ENCODE peak calls at places on chromosomes 3 and 15, in five cellular contexts. F, R, L, T and I are unnamed samples.

GRCh38 chr3:123638936-123639680 is 54.3 kb upstream of the HACD2 start:
- DNase-seq in F (no peak), R (no peak), L (no peak), T (no peak), I (no peak)

GRCh38 chr3:17420668-17421067 is 321.8 kb downstream of the TBC1D5 start:
- DNase-seq in F (peak; percentile 26), R (no peak), L (no peak), T (no peak), I (no peak)

GRCh38 chr3:147418352-147418751 is 9.2 kb downstream of the ZIC1 start:
- DNase-seq in F (peak; percentile 55), R (no peak), L (no peak), T (no peak), I (no peak)

GRCh38 chr3:20054549-20054987 is 14.3 kb downstream of the KAT2B start:
- DNase-seq in F (peak; percentile 74), R (peak; percentile 56), L (no peak), T (peak; percentile 64), I (peak; percentile 77)

GRCh38 chr3:183699238-183699947 is 1.8 kb downstream of the YEATS2 start:
- DNase-seq in F (no peak), R (no peak), L (no peak), T (peak; percentile 38), I (no peak)

GRCh38 chr3:140203510-140203909 is 268.5 kb downstream of the CLSTN2 start:
- DNase-seq in F (no peak), R (no peak), L (no peak), T (no peak), I (no peak)

GRCh38 chr3:35439626-35440025 is 199.7 kb upstream of the ARPP21 start:
- DNase-seq in F (no peak), R (no peak), L (no peak), T (no peak), I (no peak)

GRCh38 chr3:60912876-60913275 is 338.4 kb downstream of the FHIT start:
- DNase-seq in F (no peak), R (no peak), L (no peak), T (no peak), I (no peak)

GRCh38 chr3:178059124-178059523 is 477.1 kb upstream of the KCNMB2 start:
- DNase-seq in F (peak; percentile 69), R (no peak), L (no peak), T (no peak), I (peak; percentile 38)

GRCh38 chr3:126746395-126747177 is 42.5 kb downstream of the CHCHD6 start:
- DNase-seq in F (peak; percentile 76), R (peak; percentile 16), L (peak; percentile 61), T (no peak), I (peak; percentile 53)

GRCh38 chr3:123138819-123139517 is 62.8 kb upstream of the SEC22A start:
- DNase-seq in F (no peak), R (no peak), L (no peak), T (peak; percentile 31), I (no peak)

GRCh38 chr3:72247645-72248388 is 462.9 kb upstream of the PROK2 start:
- DNase-seq in F (no peak), R (no peak), L (peak; percentile 43), T (no peak), I (no peak)

GRCh38 chr3:97265237-97266005 is 451.0 kb downstream of the EPHA6 start:
- DNase-seq in F (no peak), R (no peak), L (no peak), T (no peak), I (no peak)

GRCh38 chr3:178602864-178603263 is 66.6 kb downstream of the KCNMB2 start:
- DNase-seq in F (no peak), R (no peak), L (no peak), T (no peak), I (no peak)

GRCh38 chr3:51679777-51680176 is 8.7 kb downstream of the TEX264 start:
- DNase-seq in F (no peak), R (no peak), L (no peak), T (no peak), I (no peak)

GRCh38 chr3:113532698-113533533 is 561 bp downstream of the SIDT1 start:
- DNase-seq in F (no peak), R (no peak), L (no peak), T (peak; percentile 46), I (peak; percentile 3)

GRCh38 chr15:53588773-53589172 is 170.7 kb downstream of the WDR72 start:
- DNase-seq in F (peak; percentile 40), R (peak; percentile 86), L (no peak), T (no peak), I (peak; percentile 96)

GRCh38 chr3:46982581-46982980 is 3.1 kb downstream of the NBEAL2 start:
- DNase-seq in F (no peak), R (no peak), L (peak; percentile 9), T (no peak), I (no peak)

GRCh38 chr15:81001180-81002003 is 669 bp downstream of the TLNRD1 start:
- DNase-seq in F (peak; percentile 40), R (no peak), L (peak; percentile 73), T (peak; percentile 73), I (peak; percentile 50)

GRCh38 chr15:64344651-64345262 is 11.2 kb downstream of the CSNK1G1 start:
- DNase-seq in F (peak; percentile 28), R (no peak), L (no peak), T (no peak), I (peak; percentile 19)

GRCh38 chr3:69443554-69443953 is 57.7 kb upstream of the FRMD4B start:
- DNase-seq in F (peak; percentile 28), R (no peak), L (no peak), T (no peak), I (peak; percentile 20)

GRCh38 chr3:32414527-32415202 is 23.0 kb downstream of the CMTM7 start:
- DNase-seq in F (peak; percentile 77), R (no peak), L (no peak), T (peak; percentile 46), I (peak; percentile 47)

GRCh38 chr3:40751652-40752051 is 226.9 kb downstream of the ZNF621 start:
- DNase-seq in F (no peak), R (no peak), L (no peak), T (no peak), I (no peak)

GRCh38 chr15:93068581-93069199 is 20.3 kb downstream of the RGMA start:
- DNase-seq in F (no peak), R (no peak), L (no peak), T (no peak), I (no peak)

GRCh38 chr3:127101411-127102067 is 91.4 kb upstream of the PRR23E start:
- DNase-seq in F (no peak), R (no peak), L (no peak), T (no peak), I (no peak)

GRCh38 chr3:143236226-143236964 is 116.8 kb downstream of the CHST2 start:
- DNase-seq in F (no peak), R (no peak), L (no peak), T (no peak), I (no peak)

GRCh38 chr15:68711406-68711805 is 109.3 kb downstream of the ANP32A start:
- DNase-seq in F (no peak), R (no peak), L (no peak), T (no peak), I (no peak)
- TF ChIP-seq CTCF in F (no peak), R (no peak), L (no peak), T (no peak), I (no peak)

GRCh38 chr15:79433610-79434009 is 1.5 kb downstream of the MINAR1 start:
- DNase-seq in F (no peak), R (no peak), L (no peak), T (no peak), I (no peak)

GRCh38 chr15:79434361-79434760 is 2.2 kb downstream of the MINAR1 start:
- DNase-seq in F (no peak), R (no peak), L (no peak), T (no peak), I (no peak)

GRCh38 chr15:79431636-79432344 is at the start of gene MINAR1:
- DNase-seq in F (peak; percentile 50), R (no peak), L (no peak), T (no peak), I (peak; percentile 42)

GRCh38 chr15:79430901-79431635 is 1.1 kb upstream of the MINAR1 start:
- DNase-seq in F (no peak), R (no peak), L (no peak), T (no peak), I (no peak)

DNA sequence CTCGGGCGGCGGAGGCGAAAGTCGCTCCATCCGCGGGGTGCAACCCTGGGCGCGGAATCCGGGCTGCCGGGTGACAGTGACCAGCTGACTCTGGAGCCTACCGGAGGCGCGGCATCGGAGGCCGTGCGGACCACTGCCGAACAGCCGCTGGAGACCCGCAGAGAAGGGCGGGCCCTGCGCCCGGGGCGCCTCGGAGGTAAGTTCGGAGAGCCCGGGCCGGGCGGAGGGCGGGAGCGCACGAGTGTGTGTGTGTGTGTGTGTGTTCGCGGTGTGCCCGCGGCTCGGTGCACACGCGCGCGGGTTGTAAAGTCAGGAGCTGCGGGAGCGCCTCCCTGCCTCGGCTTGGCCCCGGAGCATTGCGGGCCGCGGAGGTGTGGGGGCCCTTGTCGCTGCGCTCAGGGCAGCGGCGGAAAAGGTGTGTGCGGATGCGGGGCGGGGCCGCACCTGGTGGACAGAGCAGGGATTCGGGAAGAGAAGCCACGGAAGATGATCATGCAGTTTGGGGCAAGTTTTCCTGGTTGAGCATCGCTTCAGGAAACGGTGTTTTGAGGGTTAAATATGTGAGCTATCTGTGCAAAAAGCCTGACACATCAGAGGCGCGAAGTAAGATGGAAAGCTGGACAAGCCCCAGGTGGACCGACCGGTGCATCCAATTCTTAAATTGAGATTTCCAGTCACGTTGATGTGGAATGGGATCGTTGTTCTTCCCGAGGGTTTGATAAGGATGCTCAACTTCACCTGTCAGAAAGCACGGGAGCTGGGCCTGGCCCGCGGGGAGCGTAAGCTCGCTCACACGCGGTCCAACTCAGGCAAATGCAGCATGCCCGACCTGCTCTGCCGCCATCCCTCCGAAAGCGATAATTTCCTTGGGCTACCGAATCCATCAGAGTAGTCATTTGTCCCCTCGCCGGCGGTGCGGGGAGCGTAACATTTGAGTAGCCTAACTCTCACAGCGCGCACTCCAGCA is 492 bp downstream of the MINAR1 start:
- DNase-seq in F (peak; percentile 15), R (no peak), L (no peak), T (no peak), I (no peak)
- H3K4me3 ChIP-seq in F (peak overlapping the region; percentile 56), R (peak overlapping the region; percentile 54), L (peak overlapping the region; percentile 64), T (peak overlapping the region; percentile 31), I (peak overlapping the region; percentile 25)

GRCh38 chr15:24976932-24977331 is 22.1 kb downstream of the SNRPN start:
- DNase-seq in F (no peak), R (no peak), L (no peak), T (no peak), I (no peak)
- TF ChIP-seq CTCF in F (no peak), R (no peak), L (no peak), T (no peak), I (peak; percentile 13)

DNA sequence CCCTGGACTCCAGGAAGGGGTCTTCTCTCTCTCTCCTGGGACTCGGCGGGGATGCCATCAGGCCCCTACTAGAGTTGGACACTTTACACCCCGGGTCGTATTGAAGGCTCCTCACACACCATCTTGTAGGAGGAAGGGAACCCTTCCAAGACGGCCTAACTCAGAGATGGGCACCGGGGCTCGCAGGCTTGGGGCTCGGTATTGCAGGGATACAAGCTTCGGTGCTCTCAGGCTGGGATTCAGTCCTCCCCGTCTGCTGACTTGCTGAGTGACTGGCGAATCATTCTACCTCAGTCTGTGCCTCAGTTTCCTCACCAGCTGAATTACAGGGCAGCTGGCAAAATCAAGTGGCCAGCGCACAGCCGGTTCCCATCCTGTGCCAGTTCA is 419 bp upstream of the CALML4 start:
- DNase-seq in F (no peak), R (no peak), L (no peak), T (no peak), I (no peak)
- H3K4me3 ChIP-seq in F (no peak overlapping the region), R (no peak overlapping the region), L (peak overlapping the region; percentile 40), T (peak overlapping the region; percentile 47), I (no peak overlapping the region)